ENCODE peak calls at places on chromosomes 3 and 15, in eight cellular contexts. O is Kasumi-1; S is stimulated activated CD4-positive, alpha-beta T cell treated with anti-CD3 and anti-CD28 coated beads, Interleukin-1b, Interleukin-23, amount 100 ng/mL, for 48 hours; I is osteoblast; F is endodermal cell; A is HFFc6; H is fibroblast of the conjunctiva; V is AG04450. C is an unnamed sample.

GRCh38 chr3:142844339-142844977 is 44.4 kb downstream of the PCOLCE2 start:
- DNase-seq in A (peak; percentile 42), H (peak; percentile 29), F (no peak), I (peak; percentile 69), S (no peak), O (peak; percentile 61), V (no peak), C (no peak)

GRCh38 chr3:149936812-149937230 is 33.9 kb downstream of the PFN2 start:
- DNase-seq in F (peak; percentile 88), H (peak; percentile 49), I (peak; percentile 31), O (peak; percentile 73), V (no peak), S (peak; percentile 23), A (peak; percentile 49), C (peak; percentile 7)

GRCh38 chr15:101158166-101159095 is 93.4 kb downstream of the CHSY1 start:
- DNase-seq in O (no peak), S (no peak), H (no peak), A (no peak), V (no peak), I (no peak), F (peak; percentile 51), C (no peak)

GRCh38 chr3:194532591-194532990 is 45.8 kb upstream of the ATP13A3 start:
- DNase-seq in V (no peak), F (no peak), A (no peak), O (no peak), H (no peak), S (no peak), I (no peak), C (no peak)

GRCh38 chr15:78266806-78267205 is 2.4 kb downstream of the DNAJA4 start:
- DNase-seq in O (no peak), V (no peak), A (no peak), I (no peak), F (no peak), S (no peak), H (no peak), C (no peak)

GRCh38 chr3:126380011-126380768 is 14.5 kb upstream of the CFAP100 start:
- DNase-seq in F (no peak), H (no peak), O (no peak), S (no peak), I (no peak), V (no peak), A (no peak), C (no peak)

GRCh38 chr3:24837601-24838000 is 343.0 kb upstream of the THRB start:
- DNase-seq in V (no peak), A (no peak), S (no peak), I (no peak), F (no peak), O (no peak), H (no peak), C (no peak)

GRCh38 chr3:12984023-12984823 is 89.0 kb downstream of the IQSEC1 start:
- DNase-seq in S (peak; percentile 65), A (peak; percentile 66), H (peak; percentile 59), F (peak; percentile 94), O (peak; percentile 82), V (no peak), I (peak; percentile 97), C (no peak)

GRCh38 chr15:75872400-75872990 is 29.2 kb downstream of the UBE2Q2 start:
- DNase-seq in O (no peak), F (no peak), A (no peak), V (no peak), S (no peak), I (no peak), H (no peak), C (no peak)